ENCODE peak calls at places on chromosomes 16 and 17, in eight cellular contexts. C is A549, X is ovary, A is uterus, F is body of pancreas, G is upper lobe of left lung, T is Peyer's patch, L is heart left ventricle. N is an unnamed sample.

GRCh38 chr17:78117027-78117981 is 11.3 kb downstream of the TMC6 start:
- DNase-seq in G (no peak), L (peak; percentile 64), F (peak; percentile 67), A (no peak), X (no peak), C (no peak), T (no peak), N (no peak)

GRCh38 chr16:51149721-51150158 is 1.3 kb downstream of the SALL1 start:
- DNase-seq in X (no peak), L (no peak), F (no peak), A (no peak), G (no peak), T (no peak), C (no peak), N (no peak)

GRCh38 chr17:43637563-43638323 is 24.0 kb downstream of the MEOX1 start:
- DNase-seq in T (no peak), C (no peak), G (no peak), X (no peak), L (no peak), A (no peak), F (no peak), N (no peak)

GRCh38 chr17:29178750-29179231 is 1.4 kb downstream of the MYO18A start:
- DNase-seq in L (no peak), T (no peak), X (peak; percentile 28), F (no peak), C (peak; percentile 41), G (peak; percentile 71), A (no peak), N (no peak)

GRCh38 chr17:32259596-32259995 is 6.0 kb upstream of the RHBDL3 start:
- DNase-seq in A (no peak), F (no peak), C (no peak), T (no peak), X (no peak), G (no peak), L (no peak), N (no peak)

GRCh38 chr16:50281391-50282009 is 15.1 kb downstream of the ADCY7 start:
- DNase-seq in G (no peak), A (no peak), T (no peak), F (no peak), L (peak; percentile 49), X (no peak), C (no peak), N (no peak)

GRCh38 chr17:72702136-72702735 is 390.3 kb downstream of the SLC39A11 start:
- DNase-seq in L (no peak), G (no peak), A (no peak), F (no peak), T (no peak), C (peak; percentile 97), X (no peak), N (no peak)

GRCh38 chr16:72997141-72997542 is 50.8 kb downstream of the ZFHX3 start:
- DNase-seq in L (no peak), G (peak; percentile 83), A (no peak), X (no peak), T (no peak), F (peak; percentile 41), C (no peak), N (no peak)

DNA sequence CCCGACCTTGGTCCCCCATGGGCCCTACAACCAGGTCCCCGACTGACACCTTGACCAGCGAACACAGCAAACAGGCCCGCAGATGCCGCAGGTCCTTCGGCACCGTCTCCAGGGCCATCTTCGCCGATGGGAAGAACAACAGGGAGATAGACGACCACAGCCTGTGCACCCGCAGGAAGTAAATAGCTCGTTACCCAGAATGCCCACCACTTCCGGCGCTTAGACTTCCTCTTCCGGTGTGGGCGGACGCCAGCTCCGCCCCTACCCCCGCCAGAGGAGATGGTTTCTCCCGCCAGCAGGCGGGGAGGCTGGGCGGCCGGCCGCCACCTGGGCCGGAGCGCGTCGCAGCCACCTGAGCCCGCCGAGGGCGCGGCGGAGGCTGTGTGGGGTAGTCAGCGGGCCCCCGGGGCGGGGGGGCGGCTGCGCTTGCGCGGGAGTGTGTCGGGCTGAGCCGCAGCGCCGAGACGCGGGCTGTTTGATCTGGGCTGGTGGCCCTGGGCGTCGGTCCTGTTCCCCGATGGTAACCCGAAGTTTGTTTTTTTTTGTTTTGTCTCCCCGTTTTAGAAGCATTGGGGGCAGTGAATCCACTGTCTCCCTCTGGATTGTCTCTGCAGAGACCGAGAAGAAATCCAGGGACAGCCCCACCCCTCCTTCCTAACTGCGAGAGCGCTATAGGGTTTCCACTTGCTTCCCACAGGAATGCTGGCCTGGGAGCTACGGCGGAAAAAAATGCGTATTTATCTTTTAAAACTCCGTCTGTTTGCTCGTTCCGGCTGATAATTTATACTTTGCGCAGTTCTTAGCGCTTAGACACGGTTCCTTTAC is at the start of gene SUPT4H1:
- DNase-seq in L (peak; percentile 93), C (peak; percentile 99), F (peak; percentile 93), T (peak; percentile 86), G (peak; percentile 88), X (peak; percentile 93), A (peak; percentile 92), N (peak; percentile 88)
- TF ChIP-seq POLR2A in L (peak; percentile 91), C (peak; percentile 92), F (peak; percentile 73), T (peak; percentile 88), G (peak; percentile 95), X (peak; percentile 89), A (peak; percentile 91), N (peak; percentile 60)

DNA sequence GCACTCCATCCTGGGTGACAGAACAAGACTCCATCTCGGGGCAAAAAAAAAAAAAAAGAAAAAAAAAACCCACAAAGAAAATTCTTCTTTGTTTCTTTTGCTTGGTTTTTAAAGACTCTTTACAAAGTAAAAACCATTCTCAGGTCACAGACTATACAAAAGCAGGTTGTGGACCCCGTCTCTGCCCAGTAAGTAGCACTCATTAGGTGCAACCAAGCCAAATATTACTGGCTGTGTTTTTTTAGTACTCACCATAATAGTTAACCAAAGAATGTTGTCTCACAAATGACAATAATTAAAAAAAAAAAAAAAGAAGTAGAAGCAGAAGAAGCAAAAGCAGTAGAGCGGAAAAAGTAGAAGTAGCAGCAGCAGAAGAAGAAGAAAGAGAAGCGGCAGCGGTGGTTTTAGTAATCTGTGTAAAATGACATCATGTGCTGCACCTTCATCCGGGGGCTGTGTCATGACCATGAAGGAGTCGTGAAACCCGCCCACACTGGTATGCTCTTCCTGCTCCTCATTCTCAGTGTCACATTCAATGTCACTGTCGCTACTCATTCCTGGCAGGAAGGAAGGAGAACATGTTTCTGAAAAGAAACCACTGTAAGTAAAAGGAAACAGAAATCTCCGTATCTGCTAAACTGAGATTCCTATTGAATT is 105.4 kb downstream of the TRIM37 start:
- DNase-seq in F (peak; percentile 26), T (peak; percentile 90), C (no peak), A (no peak), G (peak; percentile 80), X (no peak), L (no peak), N (no peak)
- TF ChIP-seq POLR2A in F (peak; percentile 26), T (no peak), C (no peak), A (no peak), G (peak; percentile 16), X (no peak), L (no peak), N (no peak)

DNA sequence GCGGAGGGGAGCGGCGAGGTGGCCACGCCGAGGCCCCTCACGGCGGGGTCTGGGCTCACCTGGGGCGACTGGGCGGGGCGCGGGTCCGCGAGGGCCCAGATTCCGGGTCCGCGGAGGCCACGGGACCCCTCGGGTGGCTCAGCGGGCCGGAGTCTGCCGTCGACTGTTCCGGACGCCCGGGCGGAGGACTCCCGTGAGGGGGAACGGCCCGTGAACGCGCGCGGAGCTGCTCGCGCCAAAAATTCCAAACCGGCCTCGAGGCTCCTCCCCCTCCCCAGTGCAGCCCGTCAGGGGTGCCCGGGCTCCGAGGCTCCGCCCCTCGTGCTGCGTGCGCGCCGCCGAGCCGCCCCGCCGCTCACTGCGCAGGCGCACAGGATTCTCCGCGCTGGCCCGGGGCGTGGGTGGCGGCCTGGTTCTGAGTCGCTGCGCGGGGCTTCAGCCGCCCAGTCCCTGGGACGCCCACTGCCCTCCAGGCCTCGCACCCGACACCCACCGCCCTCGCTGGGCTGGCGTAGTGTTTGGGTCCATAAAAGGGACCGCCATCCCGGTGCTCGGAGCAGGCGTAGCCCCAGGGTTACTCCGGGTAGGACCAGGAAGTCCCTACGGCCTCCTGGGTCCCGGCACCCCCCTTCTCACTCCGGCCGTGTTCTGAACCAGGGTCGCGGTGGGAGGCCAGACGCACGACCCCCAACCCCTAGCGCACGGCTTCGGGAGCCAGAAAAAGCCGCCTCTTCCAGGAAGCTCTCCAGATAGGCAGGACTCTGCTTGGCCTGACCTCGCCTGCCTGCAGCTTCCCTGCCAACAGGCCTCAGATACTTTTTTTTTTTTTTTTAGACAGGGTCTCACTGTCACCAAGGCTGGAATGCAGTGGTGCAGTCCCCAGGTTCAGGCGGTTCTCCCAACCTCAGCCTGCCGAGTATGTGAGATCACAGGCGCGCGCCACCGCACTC is at the start of gene PKMYT1:
- DNase-seq in A (peak; percentile 94), G (peak; percentile 90), L (peak; percentile 96), X (peak; percentile 95), C (peak; percentile 98), T (peak; percentile 86), F (peak; percentile 92), N (peak; percentile 87)
- TF ChIP-seq POLR2A in A (peak; percentile 98), G (peak; percentile 99), L (peak; percentile 98), X (peak; percentile 91), C (peak; percentile 92), T (peak; percentile 97), F (peak; percentile 95), N (peak; percentile 82)

GRCh38 chr17:75183999-75184884 is 1.5 kb upstream of the SUMO2 start:
- DNase-seq in F (no peak), X (no peak), A (no peak), G (no peak), T (no peak), C (no peak), L (no peak), N (no peak)

GRCh38 chr17:75182319-75182568 is 515 bp downstream of the SUMO2 start:
- DNase-seq in T (peak; percentile 22), F (no peak), X (no peak), G (no peak), L (peak; percentile 60), A (no peak), C (no peak), N (no peak)

GRCh38 chr17:75181608-75182318 is 996 bp downstream of the SUMO2 start:
- DNase-seq in X (no peak), T (peak; percentile 46), G (peak; percentile 38), L (no peak), C (no peak), A (no peak), F (no peak), N (no peak)

GRCh38 chr17:75181110-75181509 is 1.6 kb downstream of the SUMO2 start:
- DNase-seq in F (no peak), L (no peak), C (no peak), G (no peak), X (no peak), T (no peak), A (no peak), N (no peak)

DNA sequence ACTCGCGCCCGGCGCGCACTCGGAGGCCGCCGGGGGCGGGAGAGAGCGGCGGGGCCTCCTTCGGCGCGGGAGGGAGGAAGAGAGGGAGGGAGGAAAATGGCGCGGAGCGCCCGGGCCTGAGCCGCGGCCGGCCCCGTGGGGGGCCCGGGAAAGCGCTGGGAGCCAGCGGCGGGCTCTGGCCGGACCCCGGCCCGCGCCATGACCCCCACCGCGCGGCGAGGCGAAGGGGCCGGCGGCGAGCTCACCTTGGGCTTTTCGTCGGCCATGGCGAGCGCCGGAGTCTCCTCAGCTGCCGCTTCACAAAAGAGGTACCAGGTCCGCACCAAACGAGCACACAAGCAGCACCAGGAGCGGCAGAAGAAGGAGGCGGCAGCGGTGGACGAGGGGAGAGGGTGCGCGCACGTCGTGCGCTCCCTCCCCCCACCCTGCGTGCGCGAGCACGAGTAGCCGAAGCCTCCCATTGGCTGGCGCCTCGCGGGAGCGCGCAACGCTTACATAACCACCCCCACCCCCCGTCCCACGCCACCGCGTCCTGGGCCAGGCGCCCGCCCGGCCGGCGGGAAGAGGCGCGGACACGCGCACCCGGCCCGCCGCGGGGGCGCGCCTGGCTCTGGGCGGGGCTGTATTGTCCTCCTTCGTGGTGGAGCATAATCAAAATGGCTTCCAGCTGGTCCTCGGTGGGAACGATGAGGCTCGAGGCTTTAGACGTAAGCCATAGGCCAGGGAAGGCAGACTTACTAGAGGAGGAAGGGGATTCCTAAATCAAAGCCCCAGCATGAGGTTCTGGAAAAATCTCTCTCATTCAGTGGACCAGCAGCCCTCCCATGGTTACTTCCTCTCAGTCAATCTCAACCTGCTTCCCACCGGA is at the start of gene SUMO2:
- DNase-seq in C (peak; percentile 98), X (peak; percentile 98), A (peak; percentile 97), F (peak; percentile 96), T (peak; percentile 94), L (peak; percentile 98), G (peak; percentile 94), N (peak; percentile 96)
- TF ChIP-seq POLR2A in C (peak; percentile 67), X (peak; percentile 88), A (peak; percentile 89), F (peak; percentile 84), T (peak; percentile 71), L (peak; percentile 70), G (peak; percentile 92), N (peak; percentile 57)

N was measured in breast epithelium.